ENCODE peak calls at places on chromosome 2, in seven cellular contexts. H is NAMALWA, W is AG04449, X is iPS DF 6.9, U is HFFc6, A is fibroblast of the conjunctiva, Y is choroid plexus epithelial cell. I is an unnamed sample.

GRCh38 chr2:61670591-61671503 is 132.7 kb upstream of the XPO1 start:
- DNase-seq in H (peak), W (no peak), X (no peak), U (peak), A (peak), Y (peak), I (no peak)

GRCh38 chr2:23673830-23674679 is 252.9 kb downstream of the ATAD2B start:
- DNase-seq in H (peak), W (no peak), X (no peak), U (no peak), A (no peak), Y (peak), I (peak)

GRCh38 chr2:27954771-27955384 is 64.3 kb downstream of the BABAM2 start:
- DNase-seq in H (peak), W (peak), X (no peak), U (peak), A (peak), Y (peak), I (no peak)

GRCh38 chr2:142827170-142827569 is 50.3 kb upstream of the KYNU start:
- DNase-seq in H (no peak), W (no peak), X (no peak), U (no peak), A (no peak), Y (no peak), I (no peak)

GRCh38 chr2:64277101-64277849 is 133.1 kb upstream of the PELI1 start:
- DNase-seq in H (peak), W (no peak), X (no peak), U (no peak), A (no peak), Y (peak), I (no peak)

GRCh38 chr2:43269074-43269572 is 42.7 kb upstream of the ZFP36L2 start:
- DNase-seq in H (no peak), W (peak), X (no peak), U (peak), A (peak), Y (peak), I (no peak)

GRCh38 chr2:186126181-186126580 is 359.9 kb upstream of the ZC3H15 start:
- DNase-seq in H (no peak), W (no peak), X (no peak), U (no peak), A (no peak), Y (no peak), I (no peak)

GRCh38 chr2:133504566-133505505 is 63.4 kb downstream of the NCKAP5 start:
- DNase-seq in H (no peak), W (no peak), X (no peak), U (no peak), A (no peak), Y (peak), I (no peak)

GRCh38 chr2:205889073-205889472 is 196.9 kb downstream of the INO80D start:
- DNase-seq in H (no peak), W (no peak), X (no peak), U (peak), A (no peak), Y (no peak), I (no peak)